ENCODE peak calls at places on chromosomes 1 and 21, in five cellular contexts. X is lower lobe of right lung, D is astrocyte, R is transverse colon, V is endodermal cell. B is an unnamed sample. For H3K4me1, the result is how much of the 10 kb centered on the place peaks cover.

GRCh38 chr1:56551691-56552090 is 27.7 kb downstream of the PLPP3 start:
- DNase-seq in V (no peak), D (peak), R (no peak), X (no peak), B (no peak)

GRCh38 chr1:234144866-234145265 is 228.4 kb upstream of the COA6 start:
- DNase-seq in X (no peak), D (peak), R (no peak), V (no peak), B (no peak)

GRCh38 chr1:150210741-150211140 is 25.2 kb downstream of the ANP32E start:
- DNase-seq in V (no peak), D (no peak), X (no peak), R (no peak), B (no peak)

GRCh38 chr21:29184047-29184446 is 53.6 kb downstream of the MAP3K7CL start:
- DNase-seq in V (no peak), R (no peak), X (no peak), D (no peak), B (no peak)

GRCh38 chr1:184210048-184210447 is 158.5 kb downstream of the TSEN15 start:
- DNase-seq in R (no peak), D (peak), V (no peak), X (no peak), B (no peak)

GRCh38 chr1:198937231-198938031 is 298.6 kb downstream of the PTPRC start:
- DNase-seq in V (no peak), R (peak), X (no peak), D (peak), B (no peak)

GRCh38 chr1:18649713-18650370 is 19.2 kb downstream of the PAX7 start:
- DNase-seq in D (no peak), R (no peak), V (peak), X (no peak), B (no peak)

GRCh38 chr1:193513032-193513431 is 326.6 kb upstream of the B3GALT2 start:
- DNase-seq in D (no peak), X (no peak), R (no peak), V (no peak), B (no peak)

GRCh38 chr1:160868141-160868540 is 5.5 kb upstream of the CD244 start:
- DNase-seq in X (no peak), D (no peak), R (no peak), V (no peak), B (no peak)

GRCh38 chr1:157117527-157118057 is 18.0 kb upstream of the ETV3L start:
- DNase-seq in X (no peak), V (peak), R (no peak), D (no peak), B (no peak)

GRCh38 chr21:37658994-37659458 is 257.2 kb downstream of the KCNJ6 start:
- DNase-seq in D (peak), R (no peak), V (no peak), X (no peak), B (no peak)

GRCh38 chr21:46413365-46413696 is 45.4 kb upstream of the DIP2A start:
- DNase-seq in V (no peak), X (no peak), R (no peak), D (no peak), B (no peak)

GRCh38 chr1:219347843-219348475 is 174.3 kb downstream of the LYPLAL1 start:
- DNase-seq in X (peak), D (no peak), R (no peak), V (no peak), B (no peak)

GRCh38 chr1:33725037-33725436 is 138.8 kb upstream of the HMGB4 start:
- DNase-seq in V (no peak), X (no peak), D (no peak), R (no peak), B (no peak)

GRCh38 chr1:54551891-54552290 is 3.9 kb downstream of the ACOT11 start:
- DNase-seq in X (no peak), R (no peak), D (no peak), V (no peak), B (no peak)

GRCh38 chr1:27298632-27299384 is 23.2 kb upstream of the TMEM222 start:
- DNase-seq in V (peak), R (no peak), D (no peak), X (no peak), B (no peak)

GRCh38 chr1:235642021-235642942 is 7.3 kb downstream of the GNG4 start:
- DNase-seq in R (no peak), X (no peak), D (peak), V (peak), B (no peak)

GRCh38 chr21:45004059-45004422 is 64.2 kb downstream of the SLX9 start:
- DNase-seq in R (peak), D (no peak), X (peak), V (no peak), B (peak)

GRCh38 chr21:45002381-45003204 is 62.8 kb downstream of the SLX9 start:
- DNase-seq in R (no peak), D (no peak), X (peak), V (no peak), B (peak)

GRCh38 chr21:45001134-45002095 is 61.6 kb downstream of the SLX9 start:
- DNase-seq in D (peak), X (peak), V (no peak), R (peak), B (peak)

GRCh38 chr21:45004481-45005263 is 64.8 kb downstream of the SLX9 start:
- DNase-seq in R (peak), X (peak), V (no peak), D (peak), B (peak)

GRCh38 chr21:45003331-45004058 is 63.7 kb downstream of the SLX9 start:
- DNase-seq in X (peak), V (no peak), D (no peak), R (peak), B (peak)
- TF ChIP-seq CTCF in X (no peak), V (peak), D (no peak), R (no peak), B (no peak)

GRCh38 chr1:43534256-43534655 is 3.6 kb downstream of the PTPRF start:
- DNase-seq in D (no peak), V (no peak), R (no peak), X (no peak), B (no peak)
- H3K4me1 ChIP-seq in D (under half), V (under half), R (half or more), X (under half), B (under half)

GRCh38 chr1:9593147-9593491 is 4.4 kb downstream of the TMEM201 start:
- DNase-seq in D (no peak), R (no peak), X (no peak), V (no peak), B (no peak)

GRCh38 chr1:9594471-9595155 is 5.9 kb downstream of the TMEM201 start:
- DNase-seq in X (peak), R (no peak), V (no peak), D (no peak), B (no peak)

GRCh38 chr1:9592510-9593075 is 3.9 kb downstream of the TMEM201 start:
- DNase-seq in D (no peak), V (no peak), X (peak), R (no peak), B (no peak)

GRCh38 chr1:9595156-9595967 is 6.7 kb downstream of the TMEM201 start:
- DNase-seq in X (peak), D (no peak), V (no peak), R (no peak), B (no peak)

DNA sequence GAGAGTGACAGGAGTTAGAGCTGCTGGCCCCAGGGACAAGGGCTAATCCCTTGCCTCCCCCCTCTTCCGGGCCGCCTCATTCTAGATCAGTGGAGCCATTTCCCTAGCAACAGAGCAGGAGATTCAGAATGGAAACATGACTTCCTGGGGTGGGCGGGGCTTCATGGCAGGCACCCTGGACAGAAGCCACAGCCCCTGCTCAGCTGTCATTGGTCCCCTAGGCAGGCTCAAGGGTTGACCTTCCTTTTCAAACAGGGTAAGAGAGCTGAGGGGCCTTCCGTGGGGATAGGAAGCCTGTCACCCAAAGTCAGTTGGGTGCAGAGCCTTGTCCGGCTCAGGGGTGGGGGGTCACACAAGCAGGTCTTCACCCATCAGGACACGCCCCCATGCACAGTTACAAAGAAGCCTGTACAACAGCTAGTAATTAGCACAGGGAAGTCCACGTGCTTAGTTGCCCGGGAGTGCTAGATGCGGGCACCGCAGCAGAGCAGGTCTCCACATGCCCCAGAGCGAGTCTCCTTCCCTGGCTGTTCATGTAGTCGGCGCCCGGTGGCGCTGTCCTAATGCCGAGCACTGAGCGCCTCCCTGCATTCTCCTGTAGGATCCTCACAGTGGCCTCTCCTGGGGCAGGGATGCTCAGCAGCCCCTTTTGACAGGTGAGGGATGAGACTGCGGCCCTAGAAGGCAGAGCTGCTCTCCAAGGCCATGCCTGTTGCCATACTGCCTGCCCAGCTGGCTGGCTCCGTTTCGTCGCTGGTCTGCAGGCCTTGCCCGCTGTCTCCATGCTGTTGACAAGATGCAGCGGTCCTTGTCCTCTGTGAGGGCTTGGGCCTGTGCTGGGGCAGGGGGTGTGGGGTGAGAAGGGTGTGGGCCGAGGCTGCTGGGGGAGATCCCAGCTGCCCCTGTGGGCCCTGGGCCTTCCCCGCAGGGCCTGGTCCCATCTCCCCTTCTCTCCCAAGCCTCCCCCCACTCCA is 5.1 kb downstream of the TMEM201 start:
- DNase-seq in V (peak), X (peak), R (peak), D (peak), B (peak)
- TF ChIP-seq CTCF in V (no peak), X (no peak), R (no peak), D (no peak), B (peak)

DNA sequence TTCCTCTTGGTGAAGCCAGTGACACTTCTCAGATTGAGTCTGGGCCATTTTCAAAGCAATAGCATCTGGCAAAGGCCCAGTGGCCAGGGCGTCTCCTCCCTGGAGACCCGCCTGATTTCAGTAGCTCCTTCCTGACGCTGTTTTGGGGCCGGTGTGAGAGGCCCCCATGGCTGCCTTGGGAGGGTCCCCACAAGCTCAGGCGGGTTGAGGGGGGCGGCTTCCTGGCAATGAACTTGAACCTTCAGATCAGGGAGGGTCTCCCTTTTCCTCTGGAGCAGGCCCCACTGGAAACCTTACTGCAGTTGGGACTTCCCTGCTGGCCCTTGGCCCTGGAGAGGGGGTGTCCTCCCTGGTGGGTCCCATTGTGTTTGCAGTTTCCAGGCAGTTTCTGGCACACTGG is 121.2 kb downstream of the CRYAA start:
- DNase-seq in X (peak), V (no peak), R (no peak), D (no peak), B (peak)
- H3K4me1 ChIP-seq in X (under half), V (under half), R (under half), D (under half), B (under half)

GRCh38 chr1:143698016-143698415 is 273.8 kb downstream of the FAM72C start:
- DNase-seq in V (peak), X (peak), D (no peak), R (peak), B (no peak)
- TF ChIP-seq CTCF in V (peak), X (peak), D (no peak), R (peak), B (peak)

GRCh38 chr1:8589571-8589970 is 227.9 kb downstream of the RERE start:
- DNase-seq in R (no peak), X (no peak), D (no peak), V (no peak), B (no peak)
- H3K4me1 ChIP-seq in R (under half), X (under half), D (under half), V (under half), B (under half)

DNA sequence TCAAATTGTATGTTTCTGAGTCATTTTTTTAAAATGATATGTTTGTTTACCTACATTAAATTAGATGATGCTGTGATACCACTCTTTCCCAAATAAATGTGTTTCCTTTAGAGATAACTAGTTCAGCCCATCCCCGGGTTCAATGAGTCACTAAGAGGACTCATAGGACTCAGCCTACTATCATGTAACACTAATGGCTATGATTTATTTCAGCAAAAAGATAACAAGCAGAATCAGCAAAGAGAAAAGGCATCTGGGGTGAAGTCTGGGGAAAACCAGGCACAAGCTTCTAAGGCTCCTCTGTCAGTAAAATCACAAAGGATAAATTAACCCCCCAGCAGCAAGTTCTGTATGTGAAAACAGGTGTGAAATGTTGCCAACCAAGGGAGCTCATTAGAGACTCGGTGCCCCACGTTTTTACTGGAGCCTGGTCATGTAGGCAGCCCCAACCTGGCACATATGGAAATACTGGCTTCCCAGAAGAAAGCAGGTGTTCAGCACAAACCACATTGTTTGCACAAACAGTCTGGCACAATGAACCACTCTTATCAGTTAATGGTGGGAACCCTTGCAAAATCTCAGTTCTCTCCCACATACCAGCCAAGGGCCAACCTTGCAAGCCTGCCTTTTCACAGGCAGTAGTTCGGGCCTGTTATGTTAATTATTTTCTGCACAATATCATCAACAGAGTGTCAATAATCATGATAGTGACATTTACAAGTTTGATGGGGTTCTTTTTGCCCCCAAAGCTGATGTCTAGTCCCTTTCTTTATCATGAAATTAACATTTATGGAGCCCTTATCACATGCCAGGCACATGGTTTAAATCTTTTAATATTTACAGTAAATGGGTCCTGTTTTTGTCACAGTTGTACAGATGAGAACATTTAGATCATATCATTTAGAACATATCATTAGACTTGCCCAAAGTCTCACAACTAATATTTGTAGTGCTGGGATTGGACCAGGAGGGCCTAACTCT is 23.1 kb upstream of the CNN3 start:
- DNase-seq in X (no peak), V (no peak), R (peak), D (peak), B (no peak)
- TF ChIP-seq CTCF in X (no peak), V (no peak), R (no peak), D (no peak), B (no peak)

DNA sequence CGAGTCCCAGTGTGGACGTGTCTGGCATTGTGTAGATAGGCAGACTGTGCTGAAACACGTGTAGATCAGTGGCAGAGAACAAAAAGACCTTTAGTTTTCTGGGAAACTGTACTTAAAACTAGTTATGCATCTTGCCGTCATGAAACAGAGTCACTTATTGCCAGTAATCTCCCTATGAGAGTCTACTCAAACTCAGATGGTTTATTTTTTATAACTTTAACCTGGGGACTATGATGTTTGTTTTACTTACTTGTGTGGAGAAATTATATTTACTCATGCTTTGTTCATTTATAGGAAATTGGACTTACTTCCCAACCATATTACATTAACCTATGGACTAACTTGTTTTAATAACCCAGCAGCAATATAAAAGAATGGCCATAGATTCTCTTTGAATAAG is 54.1 kb upstream of the ABCG1 start:
- DNase-seq in X (no peak), V (no peak), R (no peak), D (no peak), B (no peak)
- H3K4me1 ChIP-seq in X (under half), V (under half), R (under half), D (under half), B (under half)

GRCh38 chr21:31670065-31670464 is 10.6 kb downstream of the SOD1 start:
- DNase-seq in R (no peak), V (no peak), D (no peak), X (no peak), B (no peak)
- TF ChIP-seq CTCF in R (no peak), V (no peak), D (no peak), X (no peak), B (no peak)

GRCh38 chr1:195332102-195332501 is 1276.1 kb downstream of the KCNT2 start:
- DNase-seq in D (no peak), V (no peak), R (no peak), X (no peak), B (no peak)

GRCh38 chr1:195328102-195328501 is 1280.1 kb downstream of the KCNT2 start:
- DNase-seq in R (no peak), X (no peak), D (no peak), V (no peak), B (no peak)

GRCh38 chr1:195327361-195327760 is 1280.9 kb downstream of the KCNT2 start:
- DNase-seq in D (no peak), X (no peak), R (no peak), V (no peak), B (no peak)

GRCh38 chr1:195326325-195326724 is 1281.9 kb downstream of the KCNT2 start:
- DNase-seq in R (no peak), X (no peak), D (no peak), V (no peak), B (no peak)

GRCh38 chr1:195328681-195329080 is 1279.6 kb downstream of the KCNT2 start:
- DNase-seq in X (no peak), D (no peak), V (no peak), R (no peak), B (no peak)
- H3K4me1 ChIP-seq in X (under half), D (under half), V (under half), R (under half), B (under half)